ENCODE peak calls at places on chromosomes 2 and 18, in nine cellular contexts. L is breast epithelium, F is AG04450, H is astrocyte of the spinal cord, P is dorsolateral prefrontal cortex, G is PC-9, D is AG10803, C is brain microvascular endothelial cell, K is A549. S is an unnamed sample.

GRCh38 chr2:212842544-212843185 is 304.1 kb upstream of the ERBB4 start:
- DNase-seq in F (peak), C (peak), P (no peak), G (no peak), D (peak), H (peak), K (no peak), L (no peak), S (no peak)

GRCh38 chr2:152525277-152525838 is 190.4 kb downstream of the FMNL2 start:
- DNase-seq in D (peak), H (peak), C (peak), G (peak), K (no peak), F (no peak), P (peak), L (no peak), S (no peak)

GRCh38 chr2:224802407-224802806 is 86.2 kb upstream of the CCDC195 start:
- DNase-seq in K (no peak), D (peak), P (no peak), F (no peak), C (peak), G (no peak), L (no peak), H (no peak), S (peak)

GRCh38 chr18:23986610-23987359 is 27.8 kb upstream of the TTC39C start:
- DNase-seq in D (no peak), L (no peak), F (no peak), C (no peak), G (no peak), K (no peak), P (no peak), H (no peak), S (no peak)

GRCh38 chr18:56532176-56532840 is 106.1 kb downstream of the TXNL1 start:
- DNase-seq in G (no peak), C (peak), F (no peak), K (no peak), L (no peak), P (no peak), H (peak), D (peak), S (no peak)

GRCh38 chr18:27772081-27772480 is 404.8 kb downstream of the CDH2 start:
- DNase-seq in C (no peak), H (no peak), K (no peak), L (no peak), P (no peak), G (no peak), D (no peak), F (no peak), S (no peak)

GRCh38 chr2:181944164-181944913 is 41.3 kb upstream of the PPP1R1C start:
- DNase-seq in C (no peak), F (no peak), D (no peak), G (no peak), P (no peak), L (no peak), K (no peak), H (no peak), S (no peak)

GRCh38 chr18:5451130-5451529 is 92.7 kb downstream of the EPB41L3 start:
- DNase-seq in C (no peak), D (no peak), H (no peak), K (no peak), L (no peak), F (no peak), P (no peak), G (no peak), S (no peak)

GRCh38 chr2:132645943-132646804 is 23.8 kb downstream of the LYPD1 start:
- DNase-seq in C (no peak), D (no peak), G (no peak), P (no peak), H (no peak), K (no peak), F (no peak), L (no peak), S (no peak)

GRCh38 chr18:8359076-8359475 is 250.2 kb upstream of the RAB12 start:
- DNase-seq in F (no peak), K (no peak), H (no peak), G (no peak), D (no peak), C (no peak), P (no peak), L (no peak), S (no peak)

GRCh38 chr18:26480897-26481795 is 67.2 kb downstream of the KCTD1 start:
- DNase-seq in G (peak), K (peak), L (no peak), P (no peak), F (peak), D (peak), H (peak), C (peak), S (peak)

GRCh38 chr2:177029501-177029900 is 183.1 kb upstream of the HNRNPA3 start:
- DNase-seq in H (no peak), K (no peak), C (no peak), P (no peak), L (no peak), F (no peak), D (no peak), G (no peak), S (no peak)

GRCh38 chr2:217290467-217290866 is 430.6 kb upstream of the TNP1 start:
- DNase-seq in K (no peak), F (no peak), L (no peak), G (no peak), D (no peak), P (no peak), H (no peak), C (no peak), S (no peak)

DNA sequence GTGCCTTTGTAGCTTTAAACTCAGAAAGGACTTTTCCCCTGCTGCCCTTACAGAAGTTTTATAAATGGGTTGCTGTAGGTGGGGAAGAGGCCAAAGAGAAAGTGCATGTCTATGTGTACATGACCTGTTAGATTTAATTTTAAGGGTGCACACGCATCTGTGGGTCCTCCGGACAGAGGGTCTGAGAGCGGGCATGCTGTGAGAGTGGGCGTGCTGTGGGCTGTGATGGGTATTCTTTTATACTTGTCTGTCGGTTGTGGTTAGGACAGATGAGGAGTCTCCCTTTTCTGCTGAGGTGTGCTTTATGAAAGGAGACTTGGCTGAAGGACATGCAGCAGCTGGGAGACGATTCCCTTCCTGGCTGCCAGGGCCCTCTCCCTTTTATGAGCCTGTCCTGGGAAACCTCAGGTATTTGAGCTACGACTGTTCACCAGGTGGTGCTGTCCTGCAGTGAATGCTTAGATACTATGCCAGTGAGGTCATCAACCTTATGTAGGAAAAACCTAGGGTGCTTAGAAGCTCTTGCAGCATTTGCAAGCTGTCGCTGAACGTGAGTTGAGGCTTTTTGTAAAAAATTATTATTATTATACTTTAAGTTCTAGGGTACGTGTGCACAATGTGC is 67.5 kb downstream of the TANC1 start:
- DNase-seq in P (no peak), C (peak), H (peak), F (no peak), L (peak), D (peak), K (peak), G (peak), S (peak)
- TF ChIP-seq CTCF in P (peak), C (peak), H (peak), F (peak), L (peak), D (peak), K (peak), G (peak), S (peak)

DNA sequence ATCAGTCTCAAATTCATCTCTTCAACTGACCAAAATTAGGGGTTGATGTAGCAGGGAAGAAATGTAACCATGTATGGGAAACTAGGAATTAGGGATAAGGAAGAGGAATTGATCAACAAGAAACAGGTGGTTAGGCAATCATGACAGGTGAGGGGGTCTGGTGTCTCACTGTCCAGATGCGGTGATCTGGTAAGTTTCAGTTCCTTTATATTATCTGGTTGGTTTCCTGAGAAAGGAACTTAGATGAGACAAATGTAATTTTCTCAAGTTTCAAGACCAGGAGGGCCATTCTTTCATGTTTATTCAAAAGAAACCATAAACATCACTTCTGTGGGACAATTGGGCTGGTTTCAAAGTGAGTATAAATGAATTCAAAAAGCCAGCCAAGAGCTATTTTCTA is 306.2 kb upstream of the KCNJ3 start:
- DNase-seq in F (no peak), G (no peak), P (no peak), L (no peak), K (no peak), D (no peak), C (no peak), H (no peak), S (no peak)
- H3K4me3 ChIP-seq in F (no peak), G (no peak), P (no peak), L (no peak), K (no peak), D (no peak), C (no peak), H (no peak), S (no peak)

DNA sequence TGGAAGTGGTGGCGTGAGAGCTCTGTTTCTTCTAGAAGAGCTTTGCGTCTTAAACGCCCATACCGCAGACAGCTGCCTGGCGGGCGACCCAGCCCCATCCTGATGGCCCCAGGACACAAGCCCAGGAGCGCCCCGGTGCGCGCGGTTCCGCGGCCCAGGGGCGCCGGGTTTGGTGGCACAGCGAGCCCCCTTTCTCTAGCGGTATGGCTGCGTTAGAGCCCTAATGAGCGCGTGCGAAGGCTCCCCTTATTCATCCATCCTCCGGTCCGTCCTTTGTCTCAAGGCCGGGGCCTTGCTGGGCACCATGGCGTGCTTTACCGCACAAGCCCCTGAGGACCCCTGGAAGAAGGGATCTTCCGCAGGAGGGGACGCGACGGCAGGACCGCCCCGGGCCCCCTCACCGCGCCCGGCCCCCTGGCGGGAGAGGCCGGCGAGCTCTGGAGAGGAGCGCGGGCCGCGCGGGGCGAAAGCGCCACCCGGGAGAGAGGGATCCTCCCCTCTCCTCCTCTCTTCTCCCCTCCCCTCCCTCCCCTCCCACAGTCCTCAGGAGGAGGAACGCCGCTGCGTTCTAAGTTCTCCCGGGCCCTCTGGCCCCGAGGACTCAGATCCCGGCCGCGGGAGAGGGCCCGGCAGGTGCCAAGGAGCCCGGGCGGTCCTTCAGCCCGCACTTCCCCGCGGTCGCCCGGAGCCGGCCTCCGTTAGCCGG is 626 bp upstream of the SLC1A4 start:
- DNase-seq in D (peak), K (peak), C (peak), G (peak), F (peak), L (peak), H (peak), P (peak), S (no peak)
- TF ChIP-seq CTCF in D (peak), K (peak), C (peak), G (peak), F (peak), L (peak), H (peak), P (peak), S (peak)

GRCh38 chr18:3410273-3410672 is 39.7 kb upstream of the TGIF1 start:
- DNase-seq in H (no peak), K (no peak), C (no peak), D (no peak), F (no peak), P (no peak), G (no peak), L (no peak), S (no peak)

GRCh38 chr18:3411327-3411726 is 38.6 kb upstream of the TGIF1 start:
- DNase-seq in F (no peak), G (peak), P (no peak), H (no peak), K (no peak), L (no peak), D (no peak), C (no peak), S (no peak)

GRCh38 chr18:3409811-3410210 is 40.2 kb upstream of the TGIF1 start:
- DNase-seq in L (no peak), K (no peak), H (no peak), F (no peak), P (no peak), D (no peak), G (no peak), C (no peak), S (no peak)

GRCh38 chr18:3415110-3415509 is 34.9 kb upstream of the TGIF1 start:
- DNase-seq in L (no peak), P (no peak), F (no peak), G (no peak), C (no peak), H (no peak), D (no peak), K (no peak), S (no peak)

DNA sequence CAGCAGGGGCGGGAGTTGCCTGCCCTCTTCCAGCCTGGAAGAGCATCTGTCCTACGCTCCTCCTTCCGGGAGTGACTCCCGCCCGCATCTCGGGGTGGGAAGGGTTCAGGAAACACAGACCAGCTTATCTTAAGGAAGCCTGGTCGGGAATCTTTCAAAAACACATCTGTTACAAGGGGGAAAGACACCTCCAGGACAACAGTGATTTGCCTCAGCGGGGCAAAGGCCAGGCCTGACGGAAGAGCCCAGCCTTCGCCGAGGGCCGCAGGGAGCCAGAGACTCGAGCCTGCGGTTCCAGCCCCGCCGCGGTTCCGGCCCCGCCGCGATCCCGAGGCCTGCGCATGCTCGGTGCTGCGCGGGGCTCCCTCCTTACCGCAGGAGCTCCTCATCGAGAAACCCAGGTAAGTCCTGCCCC is 38.1 kb upstream of the TGIF1 start:
- DNase-seq in F (no peak), C (no peak), D (peak), G (peak), L (no peak), K (peak), H (no peak), P (no peak), S (no peak)
- H3K4me3 ChIP-seq in F (peak), C (peak), D (peak), G (peak), L (peak), K (peak), H (no peak), P (peak), S (peak)

DNA sequence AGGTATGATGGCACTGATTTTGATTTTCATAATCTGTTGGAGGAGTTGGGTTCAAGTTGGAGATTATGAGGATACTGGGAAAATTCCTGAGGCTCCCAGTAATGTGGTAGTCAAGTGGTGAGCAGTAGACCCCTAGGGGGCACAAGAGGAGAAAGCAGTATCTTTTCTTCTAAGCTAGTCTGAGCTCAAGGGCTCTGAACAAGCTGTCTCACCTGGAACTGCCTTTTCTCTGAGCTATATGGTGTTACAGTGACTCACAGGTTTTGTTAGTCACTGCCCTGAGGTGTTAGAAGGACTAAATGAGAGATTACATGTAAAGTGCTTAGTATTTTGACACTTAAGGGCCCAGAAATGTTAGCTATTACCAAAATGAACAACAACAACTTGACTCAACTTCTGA is 42.2 kb downstream of the CD302 start:
- DNase-seq in K (peak), G (peak), P (no peak), D (no peak), L (no peak), H (no peak), F (no peak), C (peak), S (peak)
- TF ChIP-seq CTCF in K (peak), G (peak), P (peak), D (peak), L (no peak), H (peak), F (peak), C (peak), S (peak)